ENCODE peak calls at places on chromosome 6, in five cellular contexts. A is IMR-90, H is GM23248, C is MM.1S, B is neuronal stem cell. W is an unnamed sample.
A peak's percentile ranks its signal among the peaks of the same experiment; 100 is the strongest.

GRCh38 chr6:36853325-36853724 is 14.1 kb upstream of the CPNE5 start:
- DNase-seq in A (peak; percentile 90), H (peak; percentile 92), C (no peak), B (no peak), W (peak; percentile 31)

GRCh38 chr6:71724456-71725180 is 161.7 kb upstream of the RIMS1 start:
- DNase-seq in A (no peak), H (peak; percentile 10), C (no peak), B (no peak), W (no peak)

GRCh38 chr6:71028236-71028876 is 71.5 kb upstream of the B3GAT2 start:
- DNase-seq in A (no peak), H (no peak), C (no peak), B (no peak), W (peak; percentile 88)

GRCh38 chr6:150929403-150929802 is 63.9 kb downstream of the MTHFD1L start:
- DNase-seq in A (peak; percentile 29), H (no peak), C (no peak), B (no peak), W (no peak)

GRCh38 chr6:89047473-89047872 is 33.1 kb upstream of the PNRC1 start:
- DNase-seq in A (no peak), H (no peak), C (no peak), B (no peak), W (no peak)

GRCh38 chr6:146857960-146858308 is 259.2 kb downstream of the ADGB start:
- DNase-seq in A (no peak), H (no peak), C (no peak), B (peak; percentile 35), W (peak; percentile 75)

GRCh38 chr6:71510057-71510713 is 221.6 kb downstream of the OGFRL1 start:
- DNase-seq in A (peak; percentile 84), H (peak; percentile 77), C (peak; percentile 78), B (peak; percentile 17), W (peak; percentile 83)

GRCh38 chr6:130424704-130425103 is 58.9 kb downstream of the TMEM200A start:
- DNase-seq in A (no peak), H (no peak), C (no peak), B (no peak), W (no peak)

GRCh38 chr6:170247178-170247701 is 43.6 kb downstream of the DLL1 start:
- DNase-seq in A (no peak), H (no peak), C (no peak), B (no peak), W (no peak)

GRCh38 chr6:51118754-51119153 is 300.1 kb downstream of the TFAP2B start:
- DNase-seq in A (no peak), H (no peak), C (no peak), B (no peak), W (no peak)

GRCh38 chr6:39073471-39074355 is 25.1 kb downstream of the GLP1R start:
- DNase-seq in A (no peak), H (no peak), C (no peak), B (no peak), W (peak; percentile 49)

GRCh38 chr6:137518584-137518983 is 24.4 kb upstream of the OLIG3 start:
- DNase-seq in A (no peak), H (no peak), C (no peak), B (no peak), W (peak; percentile 88)

GRCh38 chr6:73391735-73392134 is 2.9 kb upstream of the DDX43 start:
- DNase-seq in A (no peak), H (no peak), C (peak; percentile 17), B (no peak), W (no peak)

GRCh38 chr6:155701342-155701741 is 245.7 kb upstream of the NOX3 start:
- DNase-seq in A (no peak), H (no peak), C (no peak), B (no peak), W (peak; percentile 69)

GRCh38 chr6:149055195-149055899 is 262.2 kb upstream of the TAB2 start:
- DNase-seq in A (no peak), H (no peak), C (no peak), B (no peak), W (no peak)
- H3K4me3 ChIP-seq in A (no peak overlapping the region), H (no peak overlapping the region), C (no peak overlapping the region), B (no peak overlapping the region), W (no peak overlapping the region)

DNA sequence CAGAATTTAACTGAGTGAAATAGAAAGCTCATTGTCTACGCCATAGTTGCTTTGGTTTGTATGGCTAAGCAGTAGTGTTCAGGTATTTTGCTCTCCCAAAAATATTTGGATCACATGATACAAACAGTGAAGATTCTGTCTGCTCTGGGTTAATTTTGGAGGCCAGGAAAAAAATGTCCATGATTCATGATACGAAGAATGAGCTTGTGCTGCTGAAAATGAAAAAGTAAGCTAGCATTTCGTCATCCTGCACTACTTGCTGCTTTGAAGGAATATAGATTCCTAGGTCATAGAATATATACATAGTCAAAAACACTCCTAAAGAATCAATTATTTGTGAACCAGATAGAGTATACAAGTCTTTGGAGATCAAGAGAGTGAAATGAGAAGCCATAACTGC is 8.3 kb downstream of the WRNIP1 start:
- DNase-seq in A (peak; percentile 60), H (peak; percentile 53), C (no peak), B (no peak), W (no peak)
- H3K9ac ChIP-seq in A (no peak overlapping the region), H (no peak overlapping the region), C (no peak overlapping the region), B (no peak overlapping the region), W (no peak overlapping the region)

DNA sequence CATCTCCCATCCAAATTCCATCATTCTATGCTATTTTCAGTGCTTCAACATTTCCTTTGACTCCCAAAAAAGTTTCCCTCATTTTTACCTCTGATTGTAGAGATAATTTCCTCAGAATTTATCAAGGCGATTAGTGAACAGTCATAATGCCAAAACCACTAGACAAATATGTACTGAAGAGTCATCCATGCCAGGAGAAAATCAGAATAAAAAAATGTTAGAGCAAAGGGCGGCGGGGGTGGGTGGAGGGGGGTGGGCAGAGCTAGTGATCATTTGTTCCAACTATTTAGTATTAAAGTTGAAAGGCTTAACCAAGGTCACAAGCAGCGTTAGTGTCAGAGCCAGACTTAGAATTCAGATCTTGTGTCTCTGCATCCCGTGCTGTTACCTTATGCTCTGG is 5.3 kb upstream of the ADGRF5 start:
- DNase-seq in A (no peak), H (peak; percentile 28), C (no peak), B (no peak), W (no peak)
- H3K4me3 ChIP-seq in A (no peak overlapping the region), H (no peak overlapping the region), C (no peak overlapping the region), B (no peak overlapping the region), W (no peak overlapping the region)

GRCh38 chr6:11172501-11173337 is 59.7 kb downstream of the NEDD9 start:
- DNase-seq in A (peak; percentile 27), H (peak; percentile 50), C (peak; percentile 36), B (peak; percentile 73), W (peak; percentile 94)
- H3K9ac ChIP-seq in A (no peak overlapping the region), H (no peak overlapping the region), C (no peak overlapping the region), B (no peak overlapping the region), W (no peak overlapping the region)

DNA sequence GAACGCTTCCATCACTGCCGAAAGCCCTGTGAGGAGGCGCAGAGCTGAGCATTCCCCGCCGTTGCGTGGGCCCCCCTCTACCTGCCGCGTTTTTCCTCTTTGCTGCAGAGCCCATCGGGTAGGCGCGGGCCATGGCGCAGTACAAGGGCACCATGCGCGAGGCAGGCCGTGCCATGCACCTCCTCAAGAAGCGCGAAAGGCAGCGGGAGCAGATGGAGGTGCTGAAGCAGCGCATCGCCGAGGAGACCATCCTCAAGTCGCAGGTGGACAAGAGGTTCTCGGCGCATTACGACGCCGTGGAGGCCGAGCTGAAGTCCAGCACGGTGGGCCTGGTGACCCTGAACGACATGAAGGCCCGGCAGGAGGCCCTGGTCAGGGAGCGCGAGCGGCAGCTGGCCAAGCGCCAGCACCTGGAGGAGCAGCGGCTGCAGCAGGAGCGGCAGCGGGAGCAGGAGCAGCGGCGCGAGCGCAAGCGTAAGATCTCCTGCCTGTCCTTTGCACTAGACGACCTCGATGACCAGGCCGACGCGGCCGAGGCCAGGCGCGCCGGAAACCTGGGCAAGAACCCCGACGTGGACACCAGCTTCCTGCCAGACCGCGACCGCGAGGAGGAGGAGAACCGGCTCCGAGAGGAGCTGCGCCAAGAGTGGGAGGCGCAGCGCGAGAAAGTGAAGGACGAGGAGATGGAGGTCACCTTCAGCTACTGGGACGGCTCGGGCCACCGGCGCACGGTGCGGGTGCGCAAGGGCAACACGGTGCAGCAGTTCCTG is 693 bp downstream of the FAM50B start:
- DNase-seq in A (no peak), H (peak; percentile 48), C (no peak), B (no peak), W (peak; percentile 50)
- H3K4me3 ChIP-seq in A (peak overlapping the region; percentile 65), H (peak overlapping the region; percentile 69), C (no peak overlapping the region), B (no peak overlapping the region), W (no peak overlapping the region)

GRCh38 chr6:35759401-35759800 is 17.0 kb upstream of the CLPSL2 start:
- DNase-seq in A (no peak), H (no peak), C (no peak), B (no peak), W (no peak)

GRCh38 chr6:35769211-35769610 is 7.2 kb upstream of the CLPSL2 start:
- DNase-seq in A (no peak), H (no peak), C (no peak), B (no peak), W (no peak)

GRCh38 chr6:35765739-35766138 is 10.7 kb upstream of the CLPSL2 start:
- DNase-seq in A (no peak), H (no peak), C (no peak), B (no peak), W (no peak)

GRCh38 chr6:35764238-35764896 is 12.0 kb upstream of the CLPSL2 start:
- DNase-seq in A (no peak), H (no peak), C (peak; percentile 18), B (no peak), W (peak; percentile 94)
- H3K9ac ChIP-seq in A (no peak overlapping the region), H (no peak overlapping the region), C (no peak overlapping the region), B (no peak overlapping the region), W (peak overlapping the region; percentile 24)

DNA sequence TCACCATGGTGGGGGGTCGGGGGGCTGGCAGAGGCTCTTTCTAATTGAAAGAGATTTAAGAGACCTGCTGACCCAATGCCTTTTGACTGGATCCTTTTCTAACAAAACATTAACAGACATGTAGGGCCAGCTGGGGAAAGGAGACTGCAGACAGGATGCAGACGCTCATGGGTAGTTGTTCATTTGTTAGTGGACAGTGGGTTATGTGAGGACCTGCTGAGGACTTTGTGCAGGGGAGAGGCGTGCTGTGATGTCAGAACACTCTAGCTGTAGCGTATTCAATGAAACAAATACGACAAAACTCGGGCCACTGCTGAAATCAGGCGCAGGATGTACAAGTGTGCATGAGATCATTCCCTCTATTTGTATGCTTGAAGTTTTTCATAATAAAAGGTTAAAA is 1.1 kb downstream of the IP6K3 start:
- DNase-seq in A (peak; percentile 51), H (peak; percentile 16), C (no peak), B (no peak), W (no peak)
- H3K4me3 ChIP-seq in A (no peak overlapping the region), H (no peak overlapping the region), C (no peak overlapping the region), B (peak overlapping the region; percentile 12), W (no peak overlapping the region)

GRCh38 chr6:3260772-3261517 is 2.2 kb downstream of the PSMG4 start:
- DNase-seq in A (no peak), H (peak; percentile 24), C (no peak), B (no peak), W (no peak)
- H3K9ac ChIP-seq in A (peak overlapping the region; percentile 9), H (peak overlapping the region; percentile 14), C (no peak overlapping the region), B (no peak overlapping the region), W (no peak overlapping the region)

GRCh38 chr6:31970604-31971271 is 1.2 kb downstream of the DXO start:
- DNase-seq in A (no peak), H (peak; percentile 16), C (no peak), B (no peak), W (no peak)
- H3K4me3 ChIP-seq in A (peak overlapping the region; percentile 60), H (peak overlapping the region; percentile 90), C (peak overlapping the region; percentile 88), B (peak overlapping the region; percentile 78), W (peak overlapping the region; percentile 95)